ENCODE peak calls at places on chromosomes 12 and 14, in five cellular contexts. Z, T, M, F and Y are unnamed samples.

GRCh38 chr14:54211562-54212308 is 185.1 kb upstream of the CDKN3 start:
- DNase-seq in F (no peak), M (no peak), Z (no peak), T (no peak), Y (no peak)

GRCh38 chr12:119151445-119151844 is 27.3 kb upstream of the HSPB8 start:
- DNase-seq in M (no peak), F (no peak), Z (no peak), T (no peak), Y (no peak)

GRCh38 chr12:131521326-131521725 is 189.6 kb upstream of the SFSWAP start:
- DNase-seq in T (no peak), F (no peak), Z (no peak), M (no peak), Y (no peak)

GRCh38 chr14:23494223-23494622 is 24.7 kb downstream of the NGDN start:
- DNase-seq in T (no peak), M (no peak), Z (no peak), F (no peak), Y (no peak)

GRCh38 chr12:5665615-5666014 is 233.7 kb downstream of the NTF3 start:
- DNase-seq in M (no peak), Z (no peak), T (no peak), F (no peak), Y (no peak)

GRCh38 chr12:15691372-15691771 is 97.8 kb downstream of the EPS8 start:
- DNase-seq in Z (no peak), F (no peak), M (no peak), T (no peak), Y (no peak)

GRCh38 chr14:63045234-63045611 is at the start of gene KCNH5:
- DNase-seq in Z (no peak), F (peak; percentile 40), M (peak; percentile 43), T (peak; percentile 94), Y (peak; percentile 59)

GRCh38 chr12:21666722-21667121 is 9.1 kb upstream of the LDHB start:
- DNase-seq in T (peak; percentile 66), Z (no peak), F (no peak), M (no peak), Y (no peak)

GRCh38 chr12:96233941-96234461 is 39.8 kb downstream of the ELK3 start:
- DNase-seq in M (peak; percentile 90), T (no peak), Z (no peak), F (no peak), Y (peak; percentile 98)

GRCh38 chr12:57110189-57111045 is 745 bp downstream of the STAT6 start:
- DNase-seq in T (peak; percentile 41), Z (peak; percentile 83), M (no peak), F (peak; percentile 83), Y (no peak)

GRCh38 chr12:95608252-95609033 is 57.2 kb upstream of the USP44 start:
- DNase-seq in T (no peak), F (no peak), M (no peak), Z (no peak), Y (peak; percentile 48)